ENCODE peak calls at places on chromosomes 7 and 10, in four cellular contexts. One of them, this sample, is unnamed.

GRCh38 chr7:918441-919113 is 35.9 kb downstream of the ADAP1 start:
- DNase-seq in IMR-90: no peak
- DNase-seq in GM12878: no peak
- DNase-seq in K562: no peak
- DNase-seq in this sample: peak; percentile 39

GRCh38 chr7:120170384-120170783 is 102.6 kb upstream of the KCND2 start:
- DNase-seq in K562: no peak
- DNase-seq in GM12878: no peak
- DNase-seq in IMR-90: no peak
- DNase-seq in this sample: no peak

GRCh38 chr7:138865843-138866242 is 67.8 kb upstream of the ATP6V0A4 start:
- DNase-seq in K562: peak; percentile 44
- DNase-seq in GM12878: peak; percentile 4
- DNase-seq in IMR-90: no peak
- DNase-seq in this sample: peak; percentile 58

GRCh38 chr10:102347236-102347828 is 48.2 kb upstream of the NFKB2 start:
- DNase-seq in K562: peak; percentile 30
- DNase-seq in GM12878: no peak
- DNase-seq in IMR-90: peak; percentile 38
- DNase-seq in this sample: peak; percentile 54

GRCh38 chr7:23158546-23158945 is 23.3 kb upstream of the NUP42 start:
- DNase-seq in IMR-90: no peak
- DNase-seq in GM12878: no peak
- DNase-seq in K562: no peak
- DNase-seq in this sample: no peak

GRCh38 chr7:153616808-153617207 is 435.4 kb upstream of the DPP6 start:
- DNase-seq in GM12878: no peak
- DNase-seq in IMR-90: no peak
- DNase-seq in K562: no peak
- DNase-seq in this sample: no peak

GRCh38 chr10:44460499-44460898 is 75.6 kb upstream of the CXCL12 start:
- DNase-seq in GM12878: no peak
- DNase-seq in K562: no peak
- DNase-seq in IMR-90: no peak
- DNase-seq in this sample: no peak

GRCh38 chr7:95549818-95550529 is 46.3 kb downstream of the PDK4 start:
- DNase-seq in GM12878: no peak
- DNase-seq in IMR-90: peak; percentile 74
- DNase-seq in K562: peak; percentile 68
- DNase-seq in this sample: no peak

GRCh38 chr7:157359581-157359980 is 22.8 kb downstream of the DNAJB6 start:
- DNase-seq in GM12878: no peak
- DNase-seq in IMR-90: no peak
- DNase-seq in K562: no peak
- DNase-seq in this sample: no peak

GRCh38 chr7:19116121-19117080 is 1.0 kb downstream of the TWIST1 start:
- DNase-seq in K562: no peak
- DNase-seq in GM12878: no peak
- DNase-seq in IMR-90: peak; percentile 50
- DNase-seq in this sample: no peak

GRCh38 chr7:101593556-101593955 is 35.5 kb downstream of the MYL10 start:
- DNase-seq in IMR-90: no peak
- DNase-seq in K562: no peak
- DNase-seq in GM12878: no peak
- DNase-seq in this sample: no peak

GRCh38 chr10:23694446-23694920 is 255.6 kb downstream of the OTUD1 start:
- DNase-seq in IMR-90: no peak
- DNase-seq in K562: no peak
- DNase-seq in GM12878: no peak
- DNase-seq in this sample: no peak

GRCh38 chr10:129605986-129606518 is 139.0 kb downstream of the MGMT start:
- DNase-seq in IMR-90: no peak
- DNase-seq in K562: no peak
- DNase-seq in GM12878: peak; percentile 72
- DNase-seq in this sample: no peak

GRCh38 chr10:49119746-49120145 is 4.4 kb upstream of the VSTM4 start:
- DNase-seq in IMR-90: peak; percentile 54
- DNase-seq in K562: no peak
- DNase-seq in GM12878: no peak
- DNase-seq in this sample: no peak

GRCh38 chr10:8586504-8586903 is 532.0 kb downstream of the GATA3 start:
- DNase-seq in GM12878: no peak
- DNase-seq in IMR-90: no peak
- DNase-seq in K562: no peak
- DNase-seq in this sample: no peak

GRCh38 chr7:148303295-148304013 is 287.1 kb upstream of the C7orf33 start:
- DNase-seq in K562: no peak
- DNase-seq in GM12878: no peak
- DNase-seq in IMR-90: no peak
- DNase-seq in this sample: no peak

GRCh38 chr7:233456-234035 is 41.2 kb downstream of the FAM20C start:
- DNase-seq in GM12878: no peak
- DNase-seq in K562: no peak
- DNase-seq in IMR-90: peak; percentile 56
- DNase-seq in this sample: no peak

GRCh38 chr10:4246881-4247358 is 461.9 kb upstream of the KLF6 start:
- DNase-seq in GM12878: no peak
- DNase-seq in IMR-90: peak; percentile 98
- DNase-seq in K562: no peak
- DNase-seq in this sample: no peak

GRCh38 chr10:103168436-103168835 is 24.6 kb downstream of the NT5C2 start:
- DNase-seq in GM12878: no peak
- DNase-seq in IMR-90: peak; percentile 78
- DNase-seq in K562: no peak
- DNase-seq in this sample: no peak

GRCh38 chr7:81687062-81687461 is 82.8 kb downstream of the HGF start:
- DNase-seq in GM12878: no peak
- DNase-seq in IMR-90: peak; percentile 47
- DNase-seq in K562: no peak
- DNase-seq in this sample: no peak

GRCh38 chr10:37865957-37866671 is 8.7 kb upstream of the ZNF248 start:
- DNase-seq in IMR-90: no peak
- DNase-seq in K562: no peak
- DNase-seq in GM12878: no peak
- DNase-seq in this sample: no peak

GRCh38 chr10:17665742-17666141 is 21.8 kb downstream of the STAM start:
- DNase-seq in IMR-90: peak; percentile 95
- DNase-seq in GM12878: no peak
- DNase-seq in K562: no peak
- DNase-seq in this sample: no peak

GRCh38 chr10:110861476-110861875 is 10.3 kb upstream of the PDCD4 start:
- DNase-seq in GM12878: no peak
- DNase-seq in K562: no peak
- DNase-seq in IMR-90: no peak
- DNase-seq in this sample: no peak

GRCh38 chr7:33072471-33072870 is 9.9 kb upstream of the NT5C3A start:
- DNase-seq in GM12878: no peak
- DNase-seq in IMR-90: peak; percentile 78
- DNase-seq in K562: no peak
- DNase-seq in this sample: no peak
- TF ChIP-seq CHD1 in GM12878: no peak
- TF ChIP-seq CHD1 in IMR-90: no peak
- TF ChIP-seq CHD1 in K562: no peak
- TF ChIP-seq CHD1 in this sample: no peak

DNA sequence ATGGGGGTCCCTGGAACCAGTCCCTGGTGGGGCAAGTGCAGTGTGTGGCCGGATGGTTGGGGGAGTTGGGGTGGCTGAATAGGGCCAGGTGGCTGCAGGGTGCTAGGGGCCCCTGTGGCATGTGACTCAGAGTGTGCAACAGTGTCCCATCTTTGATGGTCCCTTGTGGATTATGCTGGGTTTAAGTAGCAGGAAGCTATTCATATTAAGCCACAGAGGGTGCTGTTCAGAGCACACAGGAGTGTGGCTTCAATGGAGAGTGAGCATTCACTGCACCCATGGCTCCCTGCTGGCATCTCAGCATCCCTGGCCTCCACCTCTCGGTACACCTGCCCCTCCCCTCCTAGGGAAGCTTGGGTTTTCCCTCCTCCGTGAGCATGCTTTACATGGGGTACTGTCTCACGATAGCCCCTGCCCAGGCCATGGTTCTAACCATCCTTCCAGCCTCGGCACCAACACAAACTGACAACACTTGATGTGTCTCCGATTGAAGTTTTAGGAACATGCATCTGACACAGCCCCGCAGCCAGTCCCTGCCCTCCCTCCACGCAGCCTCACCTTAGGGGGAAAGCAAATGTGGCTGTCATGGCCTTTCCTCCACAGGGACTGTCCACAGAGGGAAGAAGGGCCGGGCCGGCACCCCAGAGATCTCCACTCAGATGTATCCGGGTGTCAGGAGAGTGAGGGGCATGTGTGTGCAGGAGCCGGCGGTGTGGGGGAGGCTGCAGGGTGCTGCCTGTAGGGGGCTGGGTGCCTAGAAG is 30.4 kb upstream of the PPIF start:
- DNase-seq in IMR-90: peak; percentile 29
- DNase-seq in K562: no peak
- DNase-seq in GM12878: peak; percentile 56
- DNase-seq in this sample: no peak
- TF ChIP-seq CHD1 in IMR-90: no peak
- TF ChIP-seq CHD1 in K562: no peak
- TF ChIP-seq CHD1 in GM12878: no peak
- TF ChIP-seq CHD1 in this sample: no peak

GRCh38 chr7:35992436-35992835 is 160.6 kb upstream of the EEPD1 start:
- DNase-seq in K562: no peak
- DNase-seq in IMR-90: no peak
- DNase-seq in GM12878: no peak
- DNase-seq in this sample: no peak

GRCh38 chr7:35993113-35993512 is 159.9 kb upstream of the EEPD1 start:
- DNase-seq in IMR-90: no peak
- DNase-seq in GM12878: no peak
- DNase-seq in K562: no peak
- DNase-seq in this sample: no peak

GRCh38 chr7:35995334-35995733 is 157.7 kb upstream of the EEPD1 start:
- DNase-seq in K562: no peak
- DNase-seq in IMR-90: no peak
- DNase-seq in GM12878: no peak
- DNase-seq in this sample: no peak

GRCh38 chr7:35991511-35992232 is 161.4 kb upstream of the EEPD1 start:
- DNase-seq in K562: no peak
- DNase-seq in IMR-90: peak; percentile 8
- DNase-seq in GM12878: no peak
- DNase-seq in this sample: no peak

DNA sequence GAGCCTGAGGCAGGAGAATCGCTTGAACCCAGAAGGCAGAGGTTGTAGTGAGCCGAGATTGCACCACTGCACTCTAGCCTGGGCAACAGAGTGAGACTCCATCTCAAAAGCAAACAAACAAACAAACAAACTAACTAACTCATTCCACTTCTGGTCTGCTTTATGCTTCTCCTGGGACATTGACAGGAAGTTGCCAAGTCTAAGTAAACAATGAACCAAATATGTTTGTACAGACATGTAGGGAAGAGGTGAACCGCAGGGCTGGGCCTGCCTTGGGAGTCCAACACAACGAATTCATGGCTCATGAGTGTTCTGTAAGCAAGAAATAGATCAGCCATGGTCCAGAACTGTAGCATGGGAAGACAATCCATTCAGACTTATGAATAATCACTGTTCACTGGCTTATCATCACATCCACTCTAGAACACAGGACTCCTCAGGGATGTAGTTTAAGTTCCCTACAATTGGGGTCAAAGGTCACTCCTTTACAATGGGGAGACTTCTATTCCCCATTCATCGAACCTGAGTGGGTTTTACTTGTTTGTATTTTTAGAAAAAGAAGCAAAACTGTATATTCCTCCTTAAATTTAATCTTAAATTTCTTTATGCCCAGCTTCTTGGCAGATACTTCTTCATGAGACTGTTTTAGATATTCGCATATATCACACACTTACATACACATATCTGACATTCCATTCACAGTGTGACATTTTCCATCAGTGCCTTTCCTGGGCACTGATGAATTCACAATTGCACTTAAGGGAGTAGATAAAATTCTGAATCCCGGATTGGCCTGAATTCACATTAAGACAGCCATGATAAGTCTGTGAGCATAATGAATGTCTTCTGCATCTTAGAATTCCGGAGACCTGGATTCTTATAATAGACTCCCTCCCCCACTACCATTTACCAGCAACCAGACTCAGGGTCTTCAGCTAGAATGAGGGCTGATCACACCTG is 159.1 kb upstream of the EEPD1 start:
- DNase-seq in GM12878: no peak
- DNase-seq in K562: no peak
- DNase-seq in IMR-90: peak; percentile 33
- DNase-seq in this sample: no peak
- TF ChIP-seq CHD1 in GM12878: no peak
- TF ChIP-seq CHD1 in K562: no peak
- TF ChIP-seq CHD1 in IMR-90: no peak
- TF ChIP-seq CHD1 in this sample: no peak

DNA sequence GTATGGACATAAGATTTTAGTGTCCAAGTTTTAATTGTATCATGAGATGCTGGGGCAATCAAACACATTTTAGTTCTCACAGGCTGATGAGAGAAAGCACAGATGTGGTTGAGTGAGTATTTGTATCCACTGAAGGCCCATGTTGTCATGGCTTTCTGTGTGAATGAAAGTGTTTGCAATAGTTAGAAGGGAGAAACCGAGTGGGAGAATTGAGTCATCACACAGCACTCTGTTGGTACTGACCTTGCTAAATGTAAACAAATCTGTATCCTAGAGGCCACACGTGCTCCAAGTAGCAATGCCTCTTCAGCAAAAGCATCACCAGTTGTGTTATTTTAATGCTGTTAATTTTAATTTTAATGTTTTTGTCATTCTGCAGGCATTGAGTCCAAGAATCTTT is 121.2 kb downstream of the EMX2 start:
- DNase-seq in GM12878: peak; percentile 83
- DNase-seq in K562: no peak
- DNase-seq in IMR-90: peak; percentile 28
- DNase-seq in this sample: no peak
- TF ChIP-seq CHD1 in GM12878: no peak
- TF ChIP-seq CHD1 in K562: no peak
- TF ChIP-seq CHD1 in IMR-90: no peak
- TF ChIP-seq CHD1 in this sample: no peak

DNA sequence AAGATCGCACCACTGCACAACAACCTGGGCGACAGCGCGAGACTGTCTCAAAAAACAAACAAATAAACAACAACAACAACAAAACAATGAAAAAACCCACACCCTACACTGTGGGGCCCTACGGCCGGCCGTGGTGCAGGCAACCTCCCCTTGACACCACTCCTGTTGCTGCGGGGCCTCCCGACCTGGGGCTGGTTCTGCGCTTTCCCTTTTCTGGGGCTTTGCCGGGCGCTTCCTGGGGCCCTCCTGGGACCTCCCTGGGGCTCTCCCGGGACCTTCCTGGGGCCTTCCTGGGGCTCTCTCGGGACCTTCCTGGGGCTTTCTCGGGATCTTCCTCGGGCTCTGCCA is 46.6 kb downstream of the INSIG1 start:
- DNase-seq in IMR-90: no peak
- DNase-seq in GM12878: no peak
- DNase-seq in K562: no peak
- DNase-seq in this sample: no peak
- TF ChIP-seq CHD1 in IMR-90: no peak
- TF ChIP-seq CHD1 in GM12878: no peak
- TF ChIP-seq CHD1 in K562: no peak
- TF ChIP-seq CHD1 in this sample: no peak

This sample was measured in H1.